ENCODE peak calls at places on chromosomes 5 and 9, in six cellular contexts. One of them, this sample, is unnamed.

GRCh38 chr5:149035282-149035882 is 27.5 kb downstream of the SH3TC2 start:
- DNase-seq in fibroblast of villous mesenchyme: peak; percentile 77
- DNase-seq in left ventricle myocardium superior: peak; percentile 77
- DNase-seq in AG08396: peak; percentile 66
- DNase-seq in AG04450: peak; percentile 64
- DNase-seq in iris pigment epithelial cell: peak; percentile 80
- DNase-seq in this sample: peak; percentile 46

GRCh38 chr5:54455413-54456157 is at the start of gene HSPB3:
- DNase-seq in fibroblast of villous mesenchyme: peak; percentile 65
- DNase-seq in left ventricle myocardium superior: peak; percentile 68
- DNase-seq in AG08396: peak; percentile 35
- DNase-seq in iris pigment epithelial cell: no peak
- DNase-seq in AG04450: no peak
- DNase-seq in this sample: no peak

GRCh38 chr9:20242767-20243166 is 379.5 kb downstream of the MLLT3 start:
- DNase-seq in AG04450: no peak
- DNase-seq in left ventricle myocardium superior: no peak
- DNase-seq in fibroblast of villous mesenchyme: no peak
- DNase-seq in AG08396: no peak
- DNase-seq in iris pigment epithelial cell: no peak
- DNase-seq in this sample: no peak

GRCh38 chr9:124300312-124300711 is 42.6 kb downstream of the NEK6 start:
- DNase-seq in AG08396: no peak
- DNase-seq in left ventricle myocardium superior: no peak
- DNase-seq in iris pigment epithelial cell: no peak
- DNase-seq in fibroblast of villous mesenchyme: no peak
- DNase-seq in AG04450: no peak
- DNase-seq in this sample: no peak

GRCh38 chr5:9042241-9042640 is 503.6 kb downstream of the SEMA5A start:
- DNase-seq in AG04450: no peak
- DNase-seq in fibroblast of villous mesenchyme: no peak
- DNase-seq in left ventricle myocardium superior: no peak
- DNase-seq in AG08396: no peak
- DNase-seq in iris pigment epithelial cell: no peak
- DNase-seq in this sample: no peak

GRCh38 chr5:138595396-138595795 is 20.2 kb upstream of the HSPA9 start:
- DNase-seq in fibroblast of villous mesenchyme: no peak
- DNase-seq in left ventricle myocardium superior: no peak
- DNase-seq in iris pigment epithelial cell: no peak
- DNase-seq in AG04450: no peak
- DNase-seq in AG08396: no peak
- DNase-seq in this sample: no peak

GRCh38 chr9:38008168-38009034 is 60.6 kb downstream of the SHB start:
- DNase-seq in iris pigment epithelial cell: peak; percentile 92
- DNase-seq in AG08396: peak; percentile 76
- DNase-seq in left ventricle myocardium superior: peak; percentile 56
- DNase-seq in fibroblast of villous mesenchyme: peak; percentile 79
- DNase-seq in AG04450: peak; percentile 56
- DNase-seq in this sample: peak; percentile 45

GRCh38 chr5:153517105-153517700 is 26.7 kb downstream of the GRIA1 start:
- DNase-seq in AG08396: no peak
- DNase-seq in AG04450: no peak
- DNase-seq in iris pigment epithelial cell: no peak
- DNase-seq in fibroblast of villous mesenchyme: no peak
- DNase-seq in left ventricle myocardium superior: no peak
- DNase-seq in this sample: no peak

GRCh38 chr9:38309324-38310195 is 82.9 kb upstream of the ALDH1B1 start:
- DNase-seq in fibroblast of villous mesenchyme: no peak
- DNase-seq in left ventricle myocardium superior: no peak
- DNase-seq in AG04450: no peak
- DNase-seq in iris pigment epithelial cell: peak; percentile 13
- DNase-seq in AG08396: no peak
- DNase-seq in this sample: no peak

GRCh38 chr5:151225071-151225470 is 1.2 kb upstream of the CCDC69 start:
- DNase-seq in fibroblast of villous mesenchyme: no peak
- DNase-seq in AG04450: no peak
- DNase-seq in iris pigment epithelial cell: no peak
- DNase-seq in AG08396: no peak
- DNase-seq in left ventricle myocardium superior: no peak
- DNase-seq in this sample: no peak

GRCh38 chr5:147918101-147918500 is 11.8 kb upstream of the C5orf46 start:
- DNase-seq in AG04450: peak; percentile 8
- DNase-seq in fibroblast of villous mesenchyme: no peak
- DNase-seq in left ventricle myocardium superior: no peak
- DNase-seq in AG08396: no peak
- DNase-seq in iris pigment epithelial cell: peak; percentile 72
- DNase-seq in this sample: no peak

GRCh38 chr5:40383719-40384651 is 295.7 kb upstream of the PTGER4 start:
- DNase-seq in left ventricle myocardium superior: no peak
- DNase-seq in iris pigment epithelial cell: peak; percentile 89
- DNase-seq in AG04450: peak; percentile 44
- DNase-seq in AG08396: peak; percentile 27
- DNase-seq in fibroblast of villous mesenchyme: peak; percentile 66
- DNase-seq in this sample: no peak

GRCh38 chr9:37800631-37801286 is at the start of gene DCAF10:
- DNase-seq in left ventricle myocardium superior: peak; percentile 91
- DNase-seq in AG04450: peak; percentile 50
- DNase-seq in iris pigment epithelial cell: peak; percentile 83
- DNase-seq in fibroblast of villous mesenchyme: peak; percentile 85
- DNase-seq in AG08396: peak; percentile 91
- DNase-seq in this sample: peak; percentile 88

GRCh38 chr9:36781532-36781931 is 208.8 kb downstream of the MELK start:
- DNase-seq in iris pigment epithelial cell: peak; percentile 32
- DNase-seq in fibroblast of villous mesenchyme: no peak
- DNase-seq in left ventricle myocardium superior: no peak
- DNase-seq in AG08396: no peak
- DNase-seq in AG04450: no peak
- DNase-seq in this sample: no peak

GRCh38 chr5:108521841-108522506 is 140.1 kb upstream of the FBXL17 start:
- DNase-seq in left ventricle myocardium superior: no peak
- DNase-seq in AG08396: peak; percentile 41
- DNase-seq in AG04450: peak; percentile 45
- DNase-seq in iris pigment epithelial cell: peak; percentile 59
- DNase-seq in fibroblast of villous mesenchyme: peak; percentile 81
- DNase-seq in this sample: no peak

GRCh38 chr5:51225671-51226419 is 157.4 kb upstream of the ISL1 start:
- DNase-seq in AG08396: no peak
- DNase-seq in left ventricle myocardium superior: no peak
- DNase-seq in AG04450: no peak
- DNase-seq in fibroblast of villous mesenchyme: no peak
- DNase-seq in iris pigment epithelial cell: no peak
- DNase-seq in this sample: no peak

GRCh38 chr5:91245074-91245452 is 138.1 kb downstream of the ARRDC3 start:
- DNase-seq in left ventricle myocardium superior: peak; percentile 57
- DNase-seq in AG04450: no peak
- DNase-seq in AG08396: no peak
- DNase-seq in iris pigment epithelial cell: no peak
- DNase-seq in fibroblast of villous mesenchyme: no peak
- DNase-seq in this sample: no peak

GRCh38 chr5:180098526-180098925 is 27.0 kb upstream of the RNF130 start:
- DNase-seq in AG04450: no peak
- DNase-seq in left ventricle myocardium superior: no peak
- DNase-seq in AG08396: no peak
- DNase-seq in iris pigment epithelial cell: no peak
- DNase-seq in fibroblast of villous mesenchyme: no peak
- DNase-seq in this sample: no peak

GRCh38 chr5:131324311-131324710 is 60.5 kb downstream of the CDC42SE2 start:
- DNase-seq in fibroblast of villous mesenchyme: no peak
- DNase-seq in AG08396: no peak
- DNase-seq in left ventricle myocardium superior: no peak
- DNase-seq in AG04450: no peak
- DNase-seq in iris pigment epithelial cell: no peak
- DNase-seq in this sample: no peak

GRCh38 chr5:129904102-129904666 is at the start of gene CHSY3:
- DNase-seq in AG08396: peak; percentile 90
- DNase-seq in iris pigment epithelial cell: peak; percentile 71
- DNase-seq in left ventricle myocardium superior: peak; percentile 90
- DNase-seq in AG04450: peak; percentile 11
- DNase-seq in fibroblast of villous mesenchyme: peak; percentile 80
- DNase-seq in this sample: peak; percentile 77

GRCh38 chr5:14710313-14710994 is 45.9 kb downstream of the OTULIN start:
- DNase-seq in left ventricle myocardium superior: no peak
- DNase-seq in AG04450: no peak
- DNase-seq in fibroblast of villous mesenchyme: no peak
- DNase-seq in AG08396: no peak
- DNase-seq in iris pigment epithelial cell: no peak
- DNase-seq in this sample: no peak

GRCh38 chr5:11319851-11320580 is 559.0 kb upstream of the DAP start:
- DNase-seq in iris pigment epithelial cell: peak; percentile 10
- DNase-seq in AG04450: no peak
- DNase-seq in fibroblast of villous mesenchyme: peak; percentile 1
- DNase-seq in AG08396: peak; percentile 19
- DNase-seq in left ventricle myocardium superior: no peak
- DNase-seq in this sample: no peak

GRCh38 chr9:22682536-22683392 is 236.1 kb downstream of the DMRTA1 start:
- DNase-seq in AG08396: peak; percentile 54
- DNase-seq in left ventricle myocardium superior: no peak
- DNase-seq in fibroblast of villous mesenchyme: peak; percentile 41
- DNase-seq in iris pigment epithelial cell: peak; percentile 40
- DNase-seq in AG04450: peak; percentile 49
- DNase-seq in this sample: no peak

GRCh38 chr5:169100735-169101075 is 200.2 kb downstream of the SLIT3 start:
- DNase-seq in iris pigment epithelial cell: no peak
- DNase-seq in AG08396: no peak
- DNase-seq in fibroblast of villous mesenchyme: peak; percentile 2
- DNase-seq in left ventricle myocardium superior: no peak
- DNase-seq in AG04450: no peak
- DNase-seq in this sample: no peak

GRCh38 chr5:158821321-158821720 is 278.4 kb downstream of the EBF1 start:
- DNase-seq in iris pigment epithelial cell: no peak
- DNase-seq in fibroblast of villous mesenchyme: no peak
- DNase-seq in AG08396: no peak
- DNase-seq in left ventricle myocardium superior: no peak
- DNase-seq in AG04450: no peak
- DNase-seq in this sample: no peak

GRCh38 chr9:91163773-91164471 is 197.8 kb downstream of the AUH start:
- DNase-seq in AG04450: no peak
- DNase-seq in left ventricle myocardium superior: no peak
- DNase-seq in iris pigment epithelial cell: no peak
- DNase-seq in fibroblast of villous mesenchyme: no peak
- DNase-seq in AG08396: no peak
- DNase-seq in this sample: no peak

GRCh38 chr5:113162770-113163169 is 186.2 kb downstream of the DCP2 start:
- DNase-seq in left ventricle myocardium superior: no peak
- DNase-seq in iris pigment epithelial cell: peak; percentile 78
- DNase-seq in AG08396: no peak
- DNase-seq in fibroblast of villous mesenchyme: peak; percentile 82
- DNase-seq in AG04450: no peak
- DNase-seq in this sample: no peak

GRCh38 chr5:66498791-66499207 is 97.4 kb upstream of the MAST4 start:
- DNase-seq in left ventricle myocardium superior: no peak
- DNase-seq in fibroblast of villous mesenchyme: no peak
- DNase-seq in AG04450: no peak
- DNase-seq in AG08396: peak; percentile 10
- DNase-seq in iris pigment epithelial cell: no peak
- DNase-seq in this sample: no peak

GRCh38 chr5:141757402-141757801 is 75.4 kb upstream of the ARAP3 start:
- DNase-seq in AG04450: no peak
- DNase-seq in AG08396: peak; percentile 77
- DNase-seq in left ventricle myocardium superior: no peak
- DNase-seq in iris pigment epithelial cell: peak; percentile 46
- DNase-seq in fibroblast of villous mesenchyme: peak; percentile 27
- DNase-seq in this sample: no peak

GRCh38 chr9:706606-707451 is 134.7 kb upstream of the DMRT1 start:
- DNase-seq in AG04450: no peak
- DNase-seq in fibroblast of villous mesenchyme: peak; percentile 87
- DNase-seq in left ventricle myocardium superior: peak; percentile 74
- DNase-seq in AG08396: peak; percentile 85
- DNase-seq in iris pigment epithelial cell: peak; percentile 77
- DNase-seq in this sample: peak; percentile 46

GRCh38 chr5:52838306-52839015 is 50.7 kb downstream of the ITGA1 start:
- DNase-seq in fibroblast of villous mesenchyme: peak; percentile 73
- DNase-seq in AG08396: no peak
- DNase-seq in iris pigment epithelial cell: peak; percentile 92
- DNase-seq in AG04450: no peak
- DNase-seq in left ventricle myocardium superior: no peak
- DNase-seq in this sample: no peak

GRCh38 chr9:136282272-136282861 is 21.5 kb downstream of the CCDC187 start:
- DNase-seq in fibroblast of villous mesenchyme: no peak
- DNase-seq in AG04450: no peak
- DNase-seq in AG08396: no peak
- DNase-seq in iris pigment epithelial cell: no peak
- DNase-seq in left ventricle myocardium superior: no peak
- DNase-seq in this sample: no peak

GRCh38 chr5:133854554-133854953 is 113.9 kb downstream of the C5orf15 start:
- DNase-seq in AG04450: no peak
- DNase-seq in iris pigment epithelial cell: no peak
- DNase-seq in left ventricle myocardium superior: no peak
- DNase-seq in AG08396: no peak
- DNase-seq in fibroblast of villous mesenchyme: no peak
- DNase-seq in this sample: no peak

GRCh38 chr5:152638996-152639552 is 234.0 kb upstream of the NMUR2 start:
- DNase-seq in fibroblast of villous mesenchyme: no peak
- DNase-seq in AG04450: no peak
- DNase-seq in iris pigment epithelial cell: no peak
- DNase-seq in AG08396: no peak
- DNase-seq in left ventricle myocardium superior: no peak
- DNase-seq in this sample: no peak

GRCh38 chr5:62282079-62282478 is 23.9 kb upstream of the KIF2A start:
- DNase-seq in iris pigment epithelial cell: no peak
- DNase-seq in AG08396: no peak
- DNase-seq in fibroblast of villous mesenchyme: no peak
- DNase-seq in left ventricle myocardium superior: no peak
- DNase-seq in AG04450: no peak
- DNase-seq in this sample: no peak

GRCh38 chr5:2848634-2849033 is 97.2 kb upstream of the IRX2 start:
- DNase-seq in left ventricle myocardium superior: no peak
- DNase-seq in AG04450: no peak
- DNase-seq in AG08396: no peak
- DNase-seq in fibroblast of villous mesenchyme: no peak
- DNase-seq in iris pigment epithelial cell: no peak
- DNase-seq in this sample: no peak

GRCh38 chr5:38184627-38185026 is 73.7 kb upstream of the EGFLAM start:
- DNase-seq in AG04450: no peak
- DNase-seq in left ventricle myocardium superior: no peak
- DNase-seq in fibroblast of villous mesenchyme: peak; percentile 90
- DNase-seq in AG08396: no peak
- DNase-seq in iris pigment epithelial cell: no peak
- DNase-seq in this sample: no peak

This sample was measured in left colon.